ENCODE peak calls at places on chromosomes 16 and 17, in six cellular contexts. One of them, this sample, is unnamed.

GRCh38 chr16:11563493-11564040 is 23.2 kb downstream of the LITAF start:
- DNase-seq in endothelial cell of umbilical vein: no peak
- DNase-seq in HepG2: peak; percentile 56
- DNase-seq in K562: no peak
- DNase-seq in H1: no peak
- DNase-seq in WTC11: no peak
- DNase-seq in this sample: no peak

GRCh38 chr17:36936455-36936934 is 780 bp upstream of the LHX1 start:
- DNase-seq in K562: no peak
- DNase-seq in endothelial cell of umbilical vein: no peak
- DNase-seq in H1: no peak
- DNase-seq in HepG2: no peak
- DNase-seq in WTC11: peak; percentile 84
- DNase-seq in this sample: no peak

GRCh38 chr17:42428141-42428944 is 5.3 kb upstream of the CAVIN1 start:
- DNase-seq in K562: no peak
- DNase-seq in WTC11: peak; percentile 59
- DNase-seq in H1: no peak
- DNase-seq in HepG2: peak; percentile 91
- DNase-seq in endothelial cell of umbilical vein: peak; percentile 85
- DNase-seq in this sample: peak; percentile 98

GRCh38 chr16:75087040-75087979 is 29.3 kb downstream of the LDHD start:
- DNase-seq in WTC11: no peak
- DNase-seq in endothelial cell of umbilical vein: peak; percentile 96
- DNase-seq in K562: peak; percentile 77
- DNase-seq in H1: no peak
- DNase-seq in HepG2: peak; percentile 60
- DNase-seq in this sample: no peak

GRCh38 chr16:72763927-72764628 is 283.9 kb downstream of the ZFHX3 start:
- DNase-seq in WTC11: no peak
- DNase-seq in K562: no peak
- DNase-seq in endothelial cell of umbilical vein: no peak
- DNase-seq in HepG2: no peak
- DNase-seq in H1: no peak
- DNase-seq in this sample: no peak

GRCh38 chr16:65336169-65336568 is 214.3 kb upstream of the CDH11 start:
- DNase-seq in K562: no peak
- DNase-seq in WTC11: no peak
- DNase-seq in HepG2: no peak
- DNase-seq in H1: no peak
- DNase-seq in endothelial cell of umbilical vein: peak; percentile 32
- DNase-seq in this sample: no peak

GRCh38 chr16:78609542-78610253 is 510.2 kb downstream of the WWOX start:
- DNase-seq in endothelial cell of umbilical vein: no peak
- DNase-seq in H1: no peak
- DNase-seq in K562: no peak
- DNase-seq in HepG2: peak; percentile 21
- DNase-seq in WTC11: no peak
- DNase-seq in this sample: no peak

GRCh38 chr16:19698480-19699465 is 19.3 kb downstream of the KNOP1 start:
- DNase-seq in HepG2: no peak
- DNase-seq in K562: no peak
- DNase-seq in WTC11: no peak
- DNase-seq in endothelial cell of umbilical vein: no peak
- DNase-seq in H1: no peak
- DNase-seq in this sample: no peak

GRCh38 chr16:46632778-46633733 is 11.9 kb upstream of the SHCBP1 start:
- DNase-seq in HepG2: peak; percentile 87
- DNase-seq in K562: no peak
- DNase-seq in WTC11: peak; percentile 80
- DNase-seq in H1: peak; percentile 5
- DNase-seq in endothelial cell of umbilical vein: no peak
- DNase-seq in this sample: no peak

GRCh38 chr17:11935734-11936406 is 61.4 kb downstream of the ZNF18 start:
- DNase-seq in HepG2: peak; percentile 60
- DNase-seq in WTC11: peak; percentile 75
- DNase-seq in endothelial cell of umbilical vein: peak; percentile 14
- DNase-seq in H1: peak; percentile 36
- DNase-seq in K562: peak; percentile 30
- DNase-seq in this sample: no peak

GRCh38 chr17:32445976-32446375 is 1.7 kb downstream of the PSMD11 start:
- DNase-seq in K562: peak; percentile 58
- DNase-seq in HepG2: no peak
- DNase-seq in WTC11: no peak
- DNase-seq in H1: no peak
- DNase-seq in endothelial cell of umbilical vein: no peak
- DNase-seq in this sample: peak; percentile 30

DNA sequence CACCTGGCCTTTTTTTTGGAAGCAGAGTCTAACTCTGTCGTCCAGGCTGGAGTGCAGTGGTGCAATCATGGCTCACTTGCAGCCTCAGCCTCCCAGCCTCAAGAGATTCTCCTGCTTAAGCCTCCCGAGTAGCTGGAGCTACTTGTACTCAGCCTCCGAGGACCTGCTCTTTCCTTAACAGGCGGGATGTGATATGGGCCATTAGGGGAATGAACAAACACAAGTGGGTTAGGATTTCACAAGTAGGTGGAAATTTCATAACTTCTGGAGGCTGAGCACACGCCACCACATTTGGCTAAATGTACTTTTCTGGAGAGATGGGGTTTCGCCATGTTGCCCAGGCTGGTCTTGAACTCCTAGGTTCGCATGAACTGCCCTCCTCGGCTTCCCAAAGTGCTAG is 4.1 kb downstream of the PAM16 start:
- DNase-seq in HepG2: peak; percentile 37
- DNase-seq in H1: no peak
- DNase-seq in K562: no peak
- DNase-seq in endothelial cell of umbilical vein: no peak
- DNase-seq in WTC11: no peak
- DNase-seq in this sample: no peak
- TF ChIP-seq JUN in HepG2: no peak
- TF ChIP-seq JUN in H1: no peak
- TF ChIP-seq JUN in K562: no peak
- TF ChIP-seq JUN in endothelial cell of umbilical vein: no peak
- TF ChIP-seq JUN in WTC11: no peak
- TF ChIP-seq JUN in this sample: no peak

DNA sequence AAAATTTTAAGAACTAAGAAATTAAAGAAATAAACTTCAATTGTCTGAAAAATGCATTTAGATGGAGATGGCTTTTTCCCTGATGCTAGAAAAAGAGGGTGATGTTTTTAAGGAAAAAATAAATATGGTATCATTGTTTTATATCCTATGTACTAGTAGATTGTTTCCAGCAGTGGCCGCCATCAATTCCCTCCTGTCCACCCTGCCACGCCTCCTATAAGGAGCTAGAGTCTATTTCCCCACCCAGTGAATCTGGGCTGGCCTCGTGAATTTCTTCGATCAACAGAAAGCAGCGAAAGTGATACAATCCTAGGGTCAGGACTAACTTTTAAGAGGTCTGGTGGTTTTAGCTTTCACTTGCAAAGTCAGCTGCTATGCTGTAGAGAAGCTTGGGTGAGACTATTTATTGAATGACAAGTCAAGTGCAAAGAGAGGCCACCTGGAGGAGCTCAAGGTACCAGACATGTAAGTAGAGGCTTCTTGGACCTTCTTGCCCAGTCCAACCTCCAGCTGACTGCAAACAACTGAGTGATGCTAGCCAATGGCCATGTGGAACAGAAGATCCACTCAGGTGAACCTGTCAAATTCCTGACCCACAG is 80.9 kb upstream of the MTMR4 start:
- DNase-seq in WTC11: no peak
- DNase-seq in K562: no peak
- DNase-seq in H1: no peak
- DNase-seq in HepG2: no peak
- DNase-seq in endothelial cell of umbilical vein: no peak
- DNase-seq in this sample: no peak
- TF ChIP-seq JUN in WTC11: no peak
- TF ChIP-seq JUN in K562: no peak
- TF ChIP-seq JUN in H1: no peak
- TF ChIP-seq JUN in HepG2: no peak
- TF ChIP-seq JUN in endothelial cell of umbilical vein: no peak
- TF ChIP-seq JUN in this sample: no peak

DNA sequence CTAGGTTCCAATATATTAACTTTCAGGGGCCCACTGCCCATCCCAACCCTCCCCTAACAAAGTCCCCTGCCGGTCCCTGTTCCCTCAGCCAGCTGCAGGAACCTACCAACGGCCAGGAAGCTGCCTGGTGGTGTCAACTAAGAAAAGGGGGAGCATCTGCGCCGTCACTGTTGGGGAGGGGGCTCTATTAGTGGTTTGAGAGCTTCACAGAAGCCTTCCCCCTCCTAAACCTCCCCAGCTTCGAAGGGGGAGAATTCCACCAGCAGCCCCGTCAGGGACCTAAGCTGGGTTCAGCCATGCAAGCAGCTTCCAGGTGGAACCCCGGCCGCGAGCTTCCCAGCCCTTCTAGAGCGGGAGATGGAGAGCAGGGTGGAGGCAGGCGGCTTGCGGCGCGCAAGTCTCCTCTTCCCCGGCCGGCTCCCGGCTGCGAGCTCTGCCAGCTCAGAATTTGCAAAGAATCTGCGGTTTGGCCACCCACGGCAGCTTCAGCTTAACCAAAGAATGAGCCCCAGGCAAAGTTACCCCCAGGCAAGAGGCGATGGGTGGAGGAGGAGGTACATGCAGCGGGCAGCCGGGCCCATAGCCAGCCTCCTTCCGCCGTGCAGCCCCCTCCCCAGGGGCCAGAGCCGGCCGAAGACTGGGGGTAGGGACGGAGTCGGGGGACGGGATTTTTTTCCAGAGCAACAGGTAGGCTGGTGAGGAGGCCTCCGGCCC is 33.7 kb downstream of the DDX19A start:
- DNase-seq in endothelial cell of umbilical vein: peak; percentile 46
- DNase-seq in HepG2: peak; percentile 29
- DNase-seq in WTC11: peak; percentile 71
- DNase-seq in K562: no peak
- DNase-seq in H1: no peak
- DNase-seq in this sample: peak; percentile 56
- TF ChIP-seq JUN in endothelial cell of umbilical vein: no peak
- TF ChIP-seq JUN in HepG2: no peak
- TF ChIP-seq JUN in WTC11: no peak
- TF ChIP-seq JUN in K562: no peak
- TF ChIP-seq JUN in H1: no peak
- TF ChIP-seq JUN in this sample: no peak

GRCh38 chr17:45394913-45395568 is 37.6 kb downstream of the ARHGAP27 start:
- DNase-seq in endothelial cell of umbilical vein: peak; percentile 78
- DNase-seq in WTC11: peak; percentile 88
- DNase-seq in K562: peak; percentile 94
- DNase-seq in HepG2: peak; percentile 72
- DNase-seq in H1: peak; percentile 72
- DNase-seq in this sample: peak; percentile 95
- TF ChIP-seq JUN in endothelial cell of umbilical vein: no peak
- TF ChIP-seq JUN in WTC11: no peak
- TF ChIP-seq JUN in K562: no peak
- TF ChIP-seq JUN in HepG2: no peak
- TF ChIP-seq JUN in H1: no peak
- TF ChIP-seq JUN in this sample: no peak

GRCh38 chr17:82933006-82933310 is 93.1 kb upstream of the ZNF750 start:
- DNase-seq in endothelial cell of umbilical vein: no peak
- DNase-seq in HepG2: no peak
- DNase-seq in WTC11: peak; percentile 1
- DNase-seq in K562: no peak
- DNase-seq in H1: no peak
- DNase-seq in this sample: no peak

GRCh38 chr17:82930924-82931695 is 91.3 kb upstream of the ZNF750 start:
- DNase-seq in endothelial cell of umbilical vein: no peak
- DNase-seq in HepG2: no peak
- DNase-seq in WTC11: peak; percentile 9
- DNase-seq in H1: no peak
- DNase-seq in K562: no peak
- DNase-seq in this sample: no peak

GRCh38 chr17:82930043-82930923 is 90.5 kb upstream of the ZNF750 start:
- DNase-seq in WTC11: peak; percentile 10
- DNase-seq in H1: no peak
- DNase-seq in endothelial cell of umbilical vein: no peak
- DNase-seq in K562: no peak
- DNase-seq in HepG2: no peak
- DNase-seq in this sample: no peak

GRCh38 chr17:82932146-82933005 is 92.6 kb upstream of the ZNF750 start:
- DNase-seq in WTC11: peak; percentile 1
- DNase-seq in endothelial cell of umbilical vein: peak; percentile 10
- DNase-seq in H1: no peak
- DNase-seq in K562: no peak
- DNase-seq in HepG2: no peak
- DNase-seq in this sample: no peak

DNA sequence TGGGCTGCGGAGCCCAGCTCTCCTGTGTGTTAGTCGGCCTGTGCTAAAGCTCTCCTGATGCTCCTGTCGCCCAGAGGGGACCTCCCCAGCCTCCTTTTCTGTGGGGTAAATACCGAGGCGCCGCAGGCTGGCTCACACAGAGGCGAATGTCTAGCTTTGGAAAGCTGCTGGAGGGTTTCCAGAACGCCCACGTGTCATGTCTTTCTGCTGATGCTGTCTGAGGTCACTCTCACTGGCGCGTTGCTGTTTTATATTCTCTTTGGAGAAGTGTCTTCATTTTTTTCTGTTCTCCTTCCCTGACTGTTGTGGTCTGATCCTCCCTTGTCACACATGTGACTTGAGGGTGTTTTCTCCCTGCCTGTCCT is 91.9 kb upstream of the ZNF750 start:
- DNase-seq in HepG2: no peak
- DNase-seq in H1: no peak
- DNase-seq in endothelial cell of umbilical vein: no peak
- DNase-seq in K562: no peak
- DNase-seq in WTC11: no peak
- DNase-seq in this sample: no peak
- TF ChIP-seq JUN in HepG2: no peak
- TF ChIP-seq JUN in H1: no peak
- TF ChIP-seq JUN in endothelial cell of umbilical vein: no peak
- TF ChIP-seq JUN in K562: no peak
- TF ChIP-seq JUN in WTC11: no peak
- TF ChIP-seq JUN in this sample: no peak

GRCh38 chr16:85960486-85961046 is 61.6 kb downstream of the IRF8 start:
- DNase-seq in H1: no peak
- DNase-seq in endothelial cell of umbilical vein: no peak
- DNase-seq in WTC11: no peak
- DNase-seq in HepG2: no peak
- DNase-seq in K562: no peak
- DNase-seq in this sample: no peak

GRCh38 chr16:85965125-85965524 is 66.2 kb downstream of the IRF8 start:
- DNase-seq in endothelial cell of umbilical vein: no peak
- DNase-seq in H1: no peak
- DNase-seq in HepG2: no peak
- DNase-seq in K562: no peak
- DNase-seq in WTC11: no peak
- DNase-seq in this sample: no peak

GRCh38 chr16:85961988-85962915 is 63.3 kb downstream of the IRF8 start:
- DNase-seq in WTC11: no peak
- DNase-seq in endothelial cell of umbilical vein: no peak
- DNase-seq in H1: no peak
- DNase-seq in HepG2: no peak
- DNase-seq in K562: peak; percentile 74
- DNase-seq in this sample: peak; percentile 27

GRCh38 chr16:85959686-85960085 is 60.7 kb downstream of the IRF8 start:
- DNase-seq in WTC11: no peak
- DNase-seq in HepG2: no peak
- DNase-seq in H1: no peak
- DNase-seq in K562: no peak
- DNase-seq in endothelial cell of umbilical vein: no peak
- DNase-seq in this sample: no peak

GRCh38 chr16:85963746-85964370 is 64.9 kb downstream of the IRF8 start:
- DNase-seq in endothelial cell of umbilical vein: no peak
- DNase-seq in HepG2: no peak
- DNase-seq in K562: no peak
- DNase-seq in H1: no peak
- DNase-seq in WTC11: no peak
- DNase-seq in this sample: no peak
- TF ChIP-seq JUN in endothelial cell of umbilical vein: no peak
- TF ChIP-seq JUN in HepG2: no peak
- TF ChIP-seq JUN in K562: no peak
- TF ChIP-seq JUN in H1: no peak
- TF ChIP-seq JUN in WTC11: no peak
- TF ChIP-seq JUN in this sample: no peak

GRCh38 chr17:76969598-76970172 is 101.5 kb downstream of the MGAT5B start:
- DNase-seq in WTC11: peak; percentile 75
- DNase-seq in H1: no peak
- DNase-seq in endothelial cell of umbilical vein: no peak
- DNase-seq in HepG2: no peak
- DNase-seq in K562: no peak
- DNase-seq in this sample: no peak
- TF ChIP-seq JUN in WTC11: no peak
- TF ChIP-seq JUN in H1: no peak
- TF ChIP-seq JUN in endothelial cell of umbilical vein: no peak
- TF ChIP-seq JUN in HepG2: no peak
- TF ChIP-seq JUN in K562: no peak
- TF ChIP-seq JUN in this sample: no peak